ENCODE peak calls at places on chromosome 12, in six cellular contexts. O is T-helper 1 cell; K is MG63; Y is RPMI7951; T is aorta; H is activated T-helper 1 cell treated with anti-CD3 and anti-CD28 coated beads, Interleukin-12 subunit alpha, Interleukin-12 subunit beta, Interleukin-2, Interleukin-4 antibody, amounts not matched to agents 30 ng/mL and 10 ng/mL and 1 ng/mL, durations not matched to agents 14 hours and 24 hours and 36 hours. J is an unnamed sample.

GRCh38 chr12:43805149-43805856 is 814 bp downstream of the TWF1 start:
- DNase-seq in O (no peak), K (no peak), Y (peak), T (no peak), H (no peak), J (no peak)

GRCh38 chr12:93894391-93895095 is 217.4 kb downstream of the CRADD start:
- DNase-seq in O (no peak), K (peak), Y (no peak), T (peak), H (no peak), J (no peak)

GRCh38 chr12:57334219-57334618 is 83.2 kb upstream of the STAC3 start:
- DNase-seq in O (no peak), K (no peak), Y (no peak), T (no peak), H (no peak), J (no peak)

GRCh38 chr12:57764662-57765002 is 2.2 kb downstream of the CYP27B1 start:
- DNase-seq in O (no peak), K (no peak), Y (no peak), T (no peak), H (no peak), J (no peak)

GRCh38 chr12:7154901-7155470 is 24.8 kb downstream of the CLSTN3 start:
- DNase-seq in O (no peak), K (no peak), Y (no peak), T (no peak), H (no peak), J (no peak)

GRCh38 chr12:89693639-89694202 is 14.9 kb downstream of the ATP2B1 start:
- DNase-seq in O (no peak), K (no peak), Y (peak), T (no peak), H (no peak), J (no peak)

GRCh38 chr12:67910360-67911292 is 78.6 kb upstream of the IFNG-AS1 start:
- DNase-seq in O (no peak), K (peak), Y (peak), T (no peak), H (no peak), J (no peak)

GRCh38 chr12:30806989-30807694 is 52.4 kb upstream of the CAPRIN2 start:
- DNase-seq in O (no peak), K (peak), Y (peak), T (no peak), H (peak), J (no peak)

GRCh38 chr12:3304436-3305135 is 186.4 kb upstream of the PRMT8 start:
- DNase-seq in O (no peak), K (peak), Y (peak), T (no peak), H (no peak), J (no peak)

GRCh38 chr12:110071504-110071903 is 23.2 kb upstream of the C12orf76 start:
- DNase-seq in O (no peak), K (no peak), Y (no peak), T (no peak), H (no peak), J (no peak)

GRCh38 chr12:49920241-49920914 is 16.7 kb upstream of the FAIM2 start:
- DNase-seq in O (no peak), K (peak), Y (no peak), T (peak), H (no peak), J (no peak)

GRCh38 chr12:121095544-121096198 is 37.0 kb upstream of the P2RX7 start:
- DNase-seq in O (peak), K (peak), Y (peak), T (peak), H (peak), J (peak)

GRCh38 chr12:75784591-75784990 is 247.0 kb downstream of the PHLDA1 start:
- DNase-seq in O (no peak), K (peak), Y (peak), T (no peak), H (no peak), J (no peak)

GRCh38 chr12:104823985-104824441 is 134.1 kb downstream of the SLC41A2 start:
- DNase-seq in O (no peak), K (peak), Y (no peak), T (no peak), H (no peak), J (no peak)

GRCh38 chr12:58341791-58342190 is 400.4 kb downstream of the ATP23 start:
- DNase-seq in O (no peak), K (no peak), Y (peak), T (no peak), H (no peak), J (no peak)

GRCh38 chr12:98519257-98519907 is 4.0 kb downstream of the TMPO start:
- DNase-seq in O (no peak), K (no peak), Y (no peak), T (no peak), H (no peak), J (no peak)

GRCh38 chr12:51392556-51393237 is 1.5 kb upstream of the GALNT6 start:
- DNase-seq in O (no peak), K (no peak), Y (peak), T (no peak), H (no peak), J (no peak)

GRCh38 chr12:132653567-132654290 is 33.4 kb downstream of the POLE start:
- DNase-seq in O (no peak), K (no peak), Y (no peak), T (no peak), H (no peak), J (no peak)